ENCODE peak calls at places on chromosomes 3 and 15, in four cellular contexts. F is choroid plexus epithelial cell, S is GM20000, C is B cell. O is an unnamed sample.

GRCh38 chr15:90902656-90902995 is 476 bp upstream of the MAN2A2 start:
- DNase-seq in F (no peak), S (no peak), C (no peak), O (no peak)

GRCh38 chr3:159766563-159767185 is 222.0 kb upstream of the IL12A start:
- DNase-seq in F (peak; percentile 65), S (no peak), C (no peak), O (no peak)

GRCh38 chr3:48400824-48401433 is 28.9 kb downstream of the FBXW12 start:
- DNase-seq in F (peak; percentile 74), S (peak; percentile 86), C (peak; percentile 84), O (peak; percentile 63)

GRCh38 chr3:127628788-127629456 is at the start of gene PODXL2:
- DNase-seq in F (peak; percentile 59), S (peak; percentile 91), C (peak; percentile 59), O (no peak)

GRCh38 chr3:48429416-48430358 is at the start of gene PLXNB1:
- DNase-seq in F (peak; percentile 78), S (peak; percentile 90), C (peak; percentile 71), O (peak; percentile 84)

GRCh38 chr15:67573194-67573593 is 30.7 kb downstream of the MAP2K5 start:
- DNase-seq in F (no peak), S (no peak), C (no peak), O (peak; percentile 46)

GRCh38 chr15:45522931-45523331 is 376 bp upstream of the SLC30A4 start:
- DNase-seq in F (peak; percentile 62), S (no peak), C (no peak), O (peak; percentile 2)

GRCh38 chr15:76961277-76962010 is 29.9 kb downstream of the RCN2 start:
- DNase-seq in F (peak; percentile 50), S (no peak), C (no peak), O (no peak)

GRCh38 chr15:75024102-75024636 is 779 bp downstream of the PPCDC start:
- DNase-seq in F (peak; percentile 43), S (peak; percentile 31), C (no peak), O (peak; percentile 86)

GRCh38 chr15:68821190-68821897 is 649 bp upstream of the ANP32A start:
- DNase-seq in F (no peak), S (no peak), C (peak; percentile 45), O (peak; percentile 50)

GRCh38 chr15:100988874-100989273 is 69.7 kb downstream of the LRRK1 start:
- DNase-seq in F (no peak), S (no peak), C (no peak), O (no peak)

GRCh38 chr15:81271761-81272644 is 51.9 kb downstream of the STARD5 start:
- DNase-seq in F (no peak), S (no peak), C (no peak), O (no peak)

GRCh38 chr15:92391640-92392039 is 2.0 kb upstream of the ST8SIA2 start:
- DNase-seq in F (peak; percentile 27), S (peak; percentile 47), C (no peak), O (peak; percentile 36)

GRCh38 chr15:63353261-63353660 is 28.4 kb downstream of the CA12 start:
- DNase-seq in F (no peak), S (no peak), C (no peak), O (no peak)

GRCh38 chr3:158683216-158683975 is 10.9 kb upstream of the LXN start:
- DNase-seq in F (peak; percentile 90), S (no peak), C (no peak), O (no peak)

GRCh38 chr15:32682569-32682968 is 35.2 kb upstream of the GREM1 start:
- DNase-seq in F (peak; percentile 92), S (no peak), C (no peak), O (no peak)

GRCh38 chr15:57735406-57735805 is 28.9 kb downstream of the POLR2M start:
- DNase-seq in F (peak; percentile 5), S (no peak), C (no peak), O (no peak)

GRCh38 chr15:85748729-85749128 is 46.0 kb downstream of the KLHL25 start:
- DNase-seq in F (no peak), S (no peak), C (no peak), O (no peak)

GRCh38 chr3:128969993-128970740 is 23.7 kb downstream of the CFAP92 start:
- DNase-seq in F (peak; percentile 59), S (peak; percentile 65), C (peak; percentile 77), O (peak; percentile 69)

GRCh38 chr3:85977615-85978338 is 1013.2 kb downstream of the VGLL3 start:
- DNase-seq in F (no peak), S (no peak), C (no peak), O (no peak)

GRCh38 chr3:42780892-42781700 is 8.0 kb upstream of the CCDC13 start:
- DNase-seq in F (peak; percentile 89), S (peak; percentile 56), C (peak; percentile 82), O (peak; percentile 75)

GRCh38 chr3:58386966-58387365 is 46.7 kb downstream of the PDHB start:
- DNase-seq in F (peak; percentile 95), S (no peak), C (no peak), O (no peak)

GRCh38 chr3:155404486-155404885 is 111.0 kb upstream of the STRIT1 start:
- DNase-seq in F (no peak), S (no peak), C (no peak), O (no peak)

GRCh38 chr3:60774617-60775016 is 476.6 kb downstream of the FHIT start:
- DNase-seq in F (no peak), S (no peak), C (no peak), O (no peak)

DNA sequence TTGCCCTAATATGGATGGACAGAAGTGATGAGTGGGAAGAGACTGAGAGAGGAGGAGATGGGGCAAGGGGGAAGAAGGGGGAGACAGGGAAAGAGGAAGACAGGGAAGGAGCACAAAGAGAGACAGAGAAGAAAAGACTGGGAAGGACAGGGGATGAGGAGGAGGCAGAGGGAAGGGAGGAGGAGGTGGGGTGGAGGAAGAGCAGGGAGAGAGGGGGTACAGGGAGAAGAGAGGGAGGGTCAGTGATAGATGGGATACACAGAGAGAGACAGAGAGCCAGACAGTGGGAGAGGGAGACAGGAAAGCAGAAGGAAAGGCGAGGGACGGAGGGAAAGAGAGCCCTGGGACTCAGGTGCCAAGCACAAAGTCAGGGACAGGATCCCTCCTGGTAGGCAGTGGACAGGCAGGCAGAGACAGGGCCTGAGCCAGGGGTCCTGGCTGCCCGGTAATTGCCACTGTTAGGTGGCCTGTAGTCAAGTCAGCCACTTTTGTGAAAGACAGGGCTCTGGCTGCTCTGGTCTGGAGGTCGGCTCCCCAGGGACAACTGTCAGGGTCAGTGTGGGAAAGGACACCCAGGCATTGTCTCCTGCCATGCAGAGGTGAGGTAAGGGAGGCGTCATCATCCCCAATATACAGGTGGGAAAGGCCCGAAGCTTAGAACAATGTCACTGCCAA is 9.8 kb downstream of the VILL start:
- DNase-seq in F (no peak), S (no peak), C (no peak), O (no peak)
- TF ChIP-seq CTCF in F (no peak), S (no peak), C (no peak), O (no peak)

GRCh38 chr3:51082363-51082762 is 302.7 kb upstream of the MANF start:
- DNase-seq in F (no peak), S (no peak), C (no peak), O (no peak)
- TF ChIP-seq CTCF in F (no peak), S (no peak), C (no peak), O (no peak)

GRCh38 chr3:196287405-196288140 is at the start of gene PCYT1A:
- DNase-seq in F (peak; percentile 95), S (peak; percentile 91), C (peak; percentile 80), O (peak; percentile 96)

GRCh38 chr3:196287066-196287404 is 491 bp downstream of the PCYT1A start:
- DNase-seq in F (peak; percentile 36), S (no peak), C (no peak), O (no peak)

GRCh38 chr3:196288141-196288460 is 575 bp upstream of the PCYT1A start:
- DNase-seq in F (no peak), S (no peak), C (no peak), O (no peak)

DNA sequence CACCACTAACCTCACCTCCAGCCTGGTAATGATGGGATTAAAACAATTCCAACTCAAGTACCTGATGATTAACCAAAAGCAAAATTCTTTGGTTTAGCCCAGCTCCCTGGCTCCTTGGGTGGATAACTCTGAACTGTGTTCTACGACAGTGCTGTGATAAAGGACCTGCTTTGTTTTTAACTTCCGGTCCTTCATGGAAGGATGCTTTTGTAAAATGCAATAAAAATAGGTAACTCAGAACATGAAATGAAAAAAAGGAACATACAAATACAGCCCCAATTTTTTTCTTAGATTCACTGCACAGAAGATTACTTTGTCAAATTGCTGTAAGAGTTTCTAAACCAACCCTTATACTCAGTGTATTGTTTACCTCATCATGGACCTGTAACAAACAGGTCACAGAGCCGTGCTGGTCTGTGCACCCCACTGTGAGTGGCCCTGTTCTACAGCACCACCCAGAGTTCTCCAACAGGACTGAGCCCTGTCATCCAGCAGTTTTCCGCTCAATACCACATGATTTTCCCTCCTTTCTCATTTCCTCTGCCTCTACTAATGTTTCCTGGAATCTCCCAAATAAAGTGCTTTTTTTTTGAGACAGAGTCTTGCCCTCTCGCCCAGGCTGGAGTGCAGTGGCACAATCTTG is 4.9 kb upstream of the PCYT1A start:
- DNase-seq in F (no peak), S (peak; percentile 57), C (peak; percentile 33), O (no peak)
- TF ChIP-seq CTCF in F (peak; percentile 24), S (peak; percentile 3), C (no peak), O (no peak)

DNA sequence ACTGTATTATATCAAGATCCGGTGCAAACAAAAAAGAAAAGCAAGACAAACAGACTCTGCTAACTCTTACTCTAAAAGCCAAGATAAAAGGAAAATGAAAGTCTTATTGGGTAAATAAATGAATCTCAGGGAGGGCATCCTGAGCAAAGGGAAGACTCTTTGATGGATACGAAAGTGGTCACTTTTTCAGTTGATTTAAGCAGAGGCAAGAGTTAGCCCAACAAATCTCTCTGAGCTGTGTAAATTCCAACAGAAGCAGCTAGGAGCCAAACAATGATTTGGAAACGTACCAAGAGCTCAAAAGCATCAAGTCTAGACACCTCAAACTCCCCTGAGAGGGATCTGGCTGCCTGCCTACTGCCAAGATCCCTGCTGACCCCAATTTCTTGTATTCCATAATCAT is 39.8 kb downstream of the OSBPL10 start:
- DNase-seq in F (peak; percentile 68), S (no peak), C (no peak), O (no peak)
- TF ChIP-seq CTCF in F (peak; percentile 11), S (no peak), C (no peak), O (no peak)

GRCh38 chr15:40282144-40282869 is 557 bp downstream of the ANKRD63 start:
- DNase-seq in F (no peak), S (peak; percentile 87), C (peak; percentile 78), O (peak; percentile 73)
- TF ChIP-seq CTCF in F (peak; percentile 5), S (peak; percentile 39), C (peak; percentile 71), O (peak; percentile 5)

O was measured in NB4.